ENCODE peak calls at places on chromosomes 7 and 10, in ten cellular contexts. Z, Q, N, B, R, H, J, L, G and U are unnamed samples.

GRCh38 chr7:68866136-68866535 is 732.1 kb upstream of the AUTS2 start:
- DNase-seq in Z (no peak), H (no peak), Q (no peak), N (no peak), R (no peak), B (no peak), G (no peak), J (no peak), L (no peak), U (no peak)

GRCh38 chr10:66910676-66911075 is 15.2 kb upstream of the LRRTM3 start:
- DNase-seq in R (no peak), Z (no peak), N (no peak), J (no peak), L (no peak), Q (no peak), B (peak), H (no peak), G (no peak), U (no peak)

GRCh38 chr10:76649723-76650127 is 987.9 kb downstream of the KCNMA1 start:
- DNase-seq in R (no peak), H (no peak), B (peak), L (no peak), Q (no peak), G (no peak), J (peak), Z (no peak), N (peak), U (no peak)

GRCh38 chr7:115662120-115662519 is 368.4 kb downstream of the TFEC start:
- DNase-seq in J (no peak), L (no peak), Q (no peak), H (no peak), B (no peak), N (peak), Z (no peak), G (no peak), R (no peak), U (no peak)

GRCh38 chr7:23654508-23654907 is 25.5 kb upstream of the FAM221A start:
- DNase-seq in B (peak), R (no peak), H (peak), Z (no peak), G (peak), J (peak), L (peak), Q (no peak), N (peak), U (no peak)

GRCh38 chr10:61284222-61284890 is 168.8 kb downstream of the TMEM26 start:
- DNase-seq in G (no peak), R (no peak), H (no peak), Z (no peak), B (peak), N (peak), Q (no peak), J (peak), L (no peak), U (no peak)

GRCh38 chr7:27110977-27111752 is 8.7 kb upstream of the HOXA2 start:
- DNase-seq in Q (no peak), H (no peak), R (no peak), Z (no peak), N (no peak), L (peak), G (no peak), B (peak), J (no peak), U (no peak)

GRCh38 chr7:50335795-50336754 is 31.6 kb downstream of the IKZF1 start:
- DNase-seq in N (no peak), B (no peak), Z (no peak), R (no peak), Q (no peak), G (no peak), L (no peak), H (no peak), J (no peak), U (no peak)

GRCh38 chr10:86522385-86522855 is 828 bp upstream of the WAPL start:
- DNase-seq in B (no peak), J (no peak), H (no peak), L (no peak), N (no peak), R (no peak), Q (no peak), Z (no peak), G (no peak), U (no peak)

GRCh38 chr7:128427289-128427891 is 17.6 kb upstream of the IMPDH1 start:
- DNase-seq in R (peak), Z (peak), J (peak), N (peak), G (peak), H (no peak), B (peak), Q (no peak), L (no peak), U (no peak)

GRCh38 chr7:138951953-138952352 is 29.2 kb downstream of the KIAA1549 start:
- DNase-seq in N (no peak), Q (no peak), H (no peak), B (no peak), Z (no peak), R (no peak), L (peak), G (peak), J (no peak), U (no peak)

GRCh38 chr10:132739225-132739613 is 46.7 kb downstream of the NKX6-2 start:
- DNase-seq in Z (no peak), Q (no peak), H (no peak), G (no peak), L (no peak), N (no peak), J (no peak), B (no peak), R (no peak), U (no peak)

GRCh38 chr7:28688651-28689050 is 269.5 kb downstream of the TRIL start:
- DNase-seq in G (no peak), N (peak), L (no peak), B (no peak), J (no peak), H (no peak), R (no peak), Z (no peak), Q (no peak), U (no peak)

GRCh38 chr7:5653661-5654060 is 127.8 kb downstream of the RNF216 start:
- DNase-seq in N (no peak), B (no peak), R (no peak), L (no peak), Z (no peak), Q (no peak), J (no peak), G (no peak), H (no peak), U (no peak)

GRCh38 chr7:37786741-37787569 is 61.4 kb upstream of the NME8 start:
- DNase-seq in H (no peak), Z (no peak), L (no peak), B (no peak), J (no peak), Q (no peak), R (no peak), N (no peak), G (no peak), U (no peak)

GRCh38 chr10:47094636-47095035 is 183.4 kb downstream of the PTPN20 start:
- DNase-seq in L (no peak), Q (no peak), G (no peak), B (no peak), J (no peak), R (no peak), Z (no peak), H (no peak), N (no peak), U (no peak)

GRCh38 chr7:151830121-151830815 is 46.6 kb downstream of the PRKAG2 start:
- DNase-seq in Q (no peak), B (no peak), H (no peak), Z (no peak), G (no peak), N (no peak), R (no peak), L (no peak), J (no peak), U (no peak)

GRCh38 chr7:25989140-25989705 is 162.8 kb upstream of the NFE2L3 start:
- DNase-seq in B (no peak), L (no peak), G (no peak), Q (no peak), N (no peak), J (no peak), H (no peak), Z (no peak), R (no peak), U (no peak)

GRCh38 chr10:101817542-101818118 is 614 bp downstream of the OGA start:
- DNase-seq in Q (no peak), L (peak), H (no peak), G (peak), R (no peak), B (peak), Z (no peak), J (peak), N (peak), U (peak)

GRCh38 chr7:1967512-1968396 is 265.0 kb downstream of the MAD1L1 start:
- DNase-seq in H (no peak), L (no peak), G (no peak), R (no peak), N (no peak), B (no peak), J (no peak), Q (no peak), Z (peak), U (no peak)

GRCh38 chr10:71780161-71780560 is 6.8 kb upstream of the VSIR start:
- DNase-seq in J (no peak), N (no peak), B (no peak), Z (no peak), R (no peak), L (no peak), G (no peak), Q (no peak), H (no peak), U (no peak)

GRCh38 chr10:71782221-71782916 is 9.0 kb upstream of the VSIR start:
- DNase-seq in H (no peak), G (no peak), N (no peak), Q (no peak), B (no peak), J (no peak), Z (no peak), L (no peak), R (no peak), U (no peak)

GRCh38 chr10:71779641-71780040 is 6.3 kb upstream of the VSIR start:
- DNase-seq in G (no peak), J (no peak), Q (no peak), Z (no peak), H (no peak), L (no peak), R (no peak), N (no peak), B (no peak), U (no peak)

GRCh38 chr10:71782917-71783490 is 9.7 kb upstream of the VSIR start:
- DNase-seq in Q (no peak), H (no peak), Z (no peak), R (no peak), J (no peak), L (no peak), B (no peak), N (no peak), G (no peak), U (no peak)

GRCh38 chr10:71780722-71781121 is 7.4 kb upstream of the VSIR start:
- DNase-seq in B (no peak), G (no peak), L (no peak), N (no peak), R (no peak), J (no peak), Q (no peak), H (no peak), Z (no peak), U (no peak)
- TF ChIP-seq CTCF in B (no peak), G (no peak), L (no peak), N (no peak), R (no peak), J (no peak), Q (no peak), H (no peak), Z (no peak), U (no peak)

GRCh38 chr7:69892790-69893189 is 294.5 kb downstream of the AUTS2 start:
- DNase-seq in Z (no peak), B (no peak), H (no peak), Q (no peak), L (no peak), J (no peak), G (no peak), R (no peak), N (no peak), U (no peak)

GRCh38 chr7:69903410-69903809 is 305.1 kb downstream of the AUTS2 start:
- DNase-seq in B (no peak), R (no peak), Q (no peak), H (no peak), N (no peak), J (no peak), Z (no peak), L (no peak), G (no peak), U (no peak)

GRCh38 chr7:69896100-69896499 is 297.8 kb downstream of the AUTS2 start:
- DNase-seq in Z (no peak), G (no peak), N (no peak), Q (no peak), B (no peak), L (no peak), J (no peak), H (no peak), R (no peak), U (no peak)

GRCh38 chr7:69893915-69894314 is 295.6 kb downstream of the AUTS2 start:
- DNase-seq in H (no peak), B (peak), Z (no peak), G (no peak), N (no peak), L (no peak), R (no peak), Q (no peak), J (no peak), U (no peak)

DNA sequence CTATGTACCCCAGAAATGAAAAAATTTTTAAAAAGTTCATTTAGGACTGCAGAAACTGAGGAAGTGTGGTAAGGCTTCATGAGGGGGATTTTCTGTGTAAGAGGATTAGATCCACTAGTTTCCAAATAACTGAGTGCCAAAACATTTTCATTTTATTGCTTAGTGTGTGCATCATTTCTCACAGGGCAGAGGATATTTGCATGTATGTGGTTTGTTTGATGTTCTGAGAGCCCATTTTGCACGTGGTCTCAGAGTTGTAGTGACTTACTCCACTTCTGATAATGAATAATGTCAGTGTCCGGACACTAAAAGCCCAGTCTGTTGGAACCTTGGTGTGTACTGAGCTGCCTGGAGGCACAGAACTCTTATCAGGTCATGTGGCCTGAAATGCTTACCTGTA is 299.9 kb downstream of the AUTS2 start:
- DNase-seq in J (no peak), N (no peak), L (no peak), B (no peak), R (no peak), Q (no peak), H (no peak), G (no peak), Z (no peak), U (no peak)
- TF ChIP-seq CTCF in J (no peak), N (no peak), L (no peak), B (no peak), R (no peak), Q (no peak), H (no peak), G (no peak), Z (no peak), U (no peak)

DNA sequence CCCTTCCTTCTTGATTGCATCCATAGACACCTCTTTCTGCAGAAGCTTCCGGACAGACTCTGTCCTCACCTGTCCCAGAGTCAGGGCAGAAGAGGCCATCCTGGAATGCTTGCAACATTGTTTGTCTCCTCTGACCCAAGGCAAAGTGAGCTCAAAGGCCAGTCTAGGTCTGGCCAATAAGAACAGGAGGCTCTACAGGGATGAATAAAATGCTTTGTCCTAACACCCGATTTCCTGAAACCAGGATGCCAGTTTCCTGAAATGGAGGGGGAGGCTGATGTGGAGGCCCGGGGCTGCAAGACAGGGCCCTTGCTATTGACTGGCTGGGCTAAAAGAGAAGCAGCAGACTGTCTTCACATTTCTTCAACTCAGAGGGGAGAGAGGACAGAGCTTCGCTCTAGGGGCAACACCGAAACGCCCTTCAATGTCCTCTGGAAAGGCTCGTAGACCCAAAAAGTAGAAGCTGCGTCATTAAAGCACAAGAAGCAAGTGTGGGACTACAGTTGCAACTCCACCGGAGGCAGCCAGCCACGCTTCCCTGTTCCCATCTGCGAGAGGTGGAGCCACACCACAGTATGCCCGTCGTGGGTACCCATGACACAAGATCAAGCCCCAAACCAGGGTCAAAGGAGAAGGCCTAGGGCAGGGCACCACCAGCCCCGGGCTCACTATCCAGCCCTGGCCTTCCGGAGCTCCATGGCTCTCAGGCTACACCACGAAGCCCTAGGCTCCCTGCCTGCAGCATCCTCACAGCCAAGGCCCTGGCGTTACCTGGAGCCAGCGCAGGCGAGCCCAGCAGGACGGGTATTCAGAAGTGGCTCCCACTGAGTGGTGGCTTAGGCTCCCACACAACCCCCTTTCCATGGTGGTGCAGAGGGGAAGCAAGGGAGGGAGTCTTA is 29.3 kb upstream of the NDST2 start:
- DNase-seq in B (no peak), H (no peak), N (no peak), G (no peak), R (no peak), J (no peak), Z (no peak), Q (no peak), L (no peak), U (no peak)
- TF ChIP-seq CTCF in B (no peak), H (no peak), N (no peak), G (no peak), R (no peak), J (no peak), Z (no peak), Q (no peak), L (no peak), U (no peak)

DNA sequence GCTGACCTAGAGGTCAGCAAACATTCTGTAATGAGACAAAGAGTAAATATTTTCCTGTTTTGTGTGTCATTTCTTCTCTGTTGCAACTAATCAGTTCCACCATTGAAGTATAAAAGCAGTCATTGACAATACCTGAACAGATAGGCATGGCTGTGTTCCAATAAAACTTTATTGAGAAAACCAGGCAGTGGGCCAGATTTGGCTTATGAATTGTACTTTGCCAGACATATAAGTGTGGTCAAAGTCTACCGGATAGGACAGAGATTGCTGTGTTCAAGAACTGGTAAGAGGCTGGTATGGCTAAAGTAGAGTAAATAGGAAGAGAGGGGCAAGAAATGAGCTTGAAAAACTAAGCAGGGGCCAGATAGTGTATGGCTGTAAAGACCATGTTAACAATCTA is 38.3 kb upstream of the TAC1 start:
- DNase-seq in H (no peak), N (no peak), B (no peak), L (no peak), G (no peak), Q (no peak), Z (no peak), J (no peak), R (no peak), U (no peak)
- TF ChIP-seq CTCF in H (no peak), N (no peak), B (no peak), L (no peak), G (no peak), Q (no peak), Z (no peak), J (no peak), R (no peak), U (no peak)

GRCh38 chr7:131075406-131075805 is 252.3 kb upstream of the MKLN1 start:
- DNase-seq in G (no peak), J (no peak), H (no peak), B (no peak), N (no peak), R (no peak), Q (no peak), L (no peak), Z (no peak), U (no peak)
- TF ChIP-seq CTCF in G (no peak), J (no peak), H (no peak), B (no peak), N (no peak), R (no peak), Q (no peak), L (no peak), Z (no peak), U (no peak)

DNA sequence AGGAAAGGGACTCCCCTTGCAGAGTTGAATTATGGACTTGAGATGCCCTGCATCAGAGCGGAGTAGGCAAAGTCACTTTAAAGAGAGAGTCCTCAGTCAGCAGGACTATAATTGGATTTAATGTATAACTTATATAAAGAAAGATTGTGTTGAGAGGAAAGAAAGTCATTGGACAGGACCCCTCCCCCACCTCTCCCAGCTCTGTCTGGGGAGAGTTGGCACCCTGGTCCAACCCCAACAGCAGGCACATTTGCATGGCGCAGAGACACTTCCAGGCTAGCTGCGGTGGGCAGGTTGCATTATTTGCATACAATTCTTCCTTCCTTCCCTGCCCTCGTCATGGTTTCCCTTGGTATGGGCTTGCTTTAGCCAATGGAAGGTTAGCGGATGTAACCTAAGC is 46.1 kb upstream of the NPTX2 start:
- DNase-seq in R (no peak), H (no peak), J (no peak), Z (no peak), B (no peak), N (no peak), Q (no peak), G (no peak), L (no peak), U (no peak)
- TF ChIP-seq CTCF in R (no peak), H (no peak), J (no peak), Z (no peak), B (no peak), N (no peak), Q (no peak), G (no peak), L (no peak), U (no peak)

GRCh38 chr7:149802966-149803365 is 29.6 kb upstream of the ZNF467 start:
- DNase-seq in H (no peak), G (no peak), B (no peak), Q (no peak), N (no peak), L (no peak), R (no peak), Z (no peak), J (no peak), U (no peak)

GRCh38 chr7:149801002-149801566 is 27.7 kb upstream of the ZNF467 start:
- DNase-seq in G (no peak), Q (no peak), L (no peak), N (no peak), J (no peak), H (no peak), R (no peak), B (no peak), Z (no peak), U (no peak)

GRCh38 chr7:149804106-149804505 is 30.7 kb upstream of the ZNF467 start:
- DNase-seq in H (no peak), G (no peak), B (no peak), Q (no peak), Z (no peak), L (no peak), N (no peak), R (no peak), J (no peak), U (no peak)

GRCh38 chr7:149801816-149802215 is 28.4 kb upstream of the ZNF467 start:
- DNase-seq in N (no peak), L (no peak), G (no peak), Z (no peak), H (no peak), J (no peak), R (no peak), Q (no peak), B (no peak), U (no peak)

DNA sequence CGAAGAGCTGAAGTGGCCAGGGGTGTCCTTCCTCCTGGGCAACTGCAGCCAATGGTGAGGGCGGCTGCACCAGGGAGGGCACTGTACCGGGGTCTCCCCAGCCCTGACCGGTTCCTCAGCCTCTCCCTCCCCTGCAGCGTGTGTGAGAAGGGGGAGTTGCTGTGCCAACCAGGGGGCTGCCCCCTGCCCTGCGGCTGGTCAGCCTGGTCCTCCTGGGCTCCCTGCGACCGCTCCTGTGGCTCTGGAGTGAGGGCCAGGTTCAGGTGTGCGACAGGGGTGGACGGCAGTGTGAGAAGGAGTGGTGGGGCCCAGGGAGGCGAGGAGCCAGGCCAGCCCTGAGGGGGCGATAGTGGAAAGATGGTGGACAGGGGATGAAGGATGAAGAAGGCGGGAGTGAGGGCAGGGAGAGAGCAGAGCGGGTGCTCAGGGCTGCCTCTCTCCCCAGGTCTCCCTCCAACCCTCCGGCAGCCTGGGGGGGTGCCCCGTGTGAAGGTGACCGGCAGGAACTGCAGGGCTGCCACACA is 30.2 kb upstream of the ZNF467 start:
- DNase-seq in B (no peak), L (no peak), N (no peak), Q (no peak), G (no peak), Z (no peak), J (no peak), R (no peak), H (no peak), U (no peak)
- TF ChIP-seq CTCF in B (no peak), L (no peak), N (no peak), Q (no peak), G (no peak), Z (no peak), J (no peak), R (no peak), H (no peak), U (no peak)